ENCODE peak calls at places on chromosomes 16 and 17, in six cellular contexts. O is iris pigment epithelial cell, X is NCI-H460, K is 8988T, G is NCI-H1436, A is CD14-positive monocyte. L is an unnamed sample.

GRCh38 chr16:23866628-23867027 is 30.8 kb downstream of the PRKCB start:
- DNase-seq in O (no peak), X (no peak), A (no peak), G (no peak), K (no peak), L (no peak)

GRCh38 chr17:37392024-37392590 is 14.5 kb downstream of the ACACA start:
- DNase-seq in O (peak; percentile 86), A (no peak), G (no peak), K (no peak), X (no peak), L (peak; percentile 68)

GRCh38 chr16:3706253-3707145 is 10.8 kb downstream of the TRAP1 start:
- DNase-seq in K (no peak), O (no peak), A (no peak), X (no peak), G (no peak), L (no peak)

GRCh38 chr17:1495265-1495664 is 2.8 kb upstream of the MYO1C start:
- DNase-seq in X (no peak), A (no peak), K (no peak), O (no peak), G (no peak), L (no peak)

GRCh38 chr17:6666077-6666521 is 14.5 kb downstream of the C17orf100 start:
- DNase-seq in X (peak; percentile 75), A (peak; percentile 70), G (peak; percentile 41), K (peak; percentile 54), O (peak; percentile 76), L (peak; percentile 78)

GRCh38 chr16:84699147-84699711 is 571 bp upstream of the USP10 start:
- DNase-seq in X (no peak), G (no peak), O (no peak), A (no peak), K (no peak), L (no peak)

GRCh38 chr17:63116967-63117366 is 150.9 kb downstream of the TANC2 start:
- DNase-seq in K (no peak), X (no peak), O (peak; percentile 29), A (no peak), G (peak; percentile 61), L (peak; percentile 87)

GRCh38 chr17:39705786-39706348 is 6.0 kb downstream of the ERBB2 start:
- DNase-seq in G (no peak), X (no peak), O (no peak), A (no peak), K (no peak), L (no peak)

GRCh38 chr16:15986261-15986660 is 36.8 kb downstream of the ABCC1 start:
- DNase-seq in O (no peak), A (no peak), X (no peak), K (no peak), G (no peak), L (no peak)

GRCh38 chr17:36197389-36197708 is 791 bp upstream of the CCL3L1 start:
- DNase-seq in K (no peak), X (no peak), A (no peak), G (no peak), O (no peak), L (no peak)

GRCh38 chr17:76549539-76549938 is 9.7 kb downstream of the PRCD start:
- DNase-seq in X (no peak), K (no peak), A (no peak), O (no peak), G (no peak), L (no peak)

GRCh38 chr17:76744747-76745146 is 6.8 kb downstream of the MFSD11 start:
- DNase-seq in K (no peak), A (no peak), G (no peak), X (no peak), O (no peak), L (no peak)

GRCh38 chr16:61324044-61324443 is 712.2 kb downstream of the CDH8 start:
- DNase-seq in X (no peak), A (no peak), G (no peak), O (no peak), K (no peak), L (no peak)

GRCh38 chr17:80146121-80147034 is 550 bp downstream of the EIF4A3 start:
- DNase-seq in G (peak; percentile 23), X (no peak), K (no peak), O (peak; percentile 14), A (no peak), L (no peak)

GRCh38 chr17:50149425-50150353 is 788 bp downstream of the PPP1R9B start:
- DNase-seq in X (no peak), K (no peak), O (peak; percentile 69), G (no peak), A (no peak), L (no peak)

GRCh38 chr17:43334744-43335400 is 63.9 kb upstream of the ARL4D start:
- DNase-seq in O (no peak), G (no peak), X (no peak), K (no peak), A (no peak), L (no peak)

GRCh38 chr16:48602357-48603014 is 7.5 kb downstream of the N4BP1 start:
- DNase-seq in G (no peak), X (no peak), O (no peak), A (no peak), K (no peak), L (no peak)

GRCh38 chr16:78362736-78363135 is 263.3 kb downstream of the WWOX start:
- DNase-seq in K (no peak), X (no peak), A (no peak), O (no peak), G (no peak), L (no peak)

GRCh38 chr17:68468334-68468733 is 11.0 kb upstream of the WIPI1 start:
- DNase-seq in G (no peak), A (no peak), X (no peak), O (peak; percentile 58), K (no peak), L (peak; percentile 26)

GRCh38 chr17:51000835-51001638 is 119.6 kb downstream of the SPAG9 start:
- DNase-seq in X (peak; percentile 70), A (no peak), G (peak; percentile 67), K (no peak), O (peak; percentile 75), L (peak; percentile 82)

GRCh38 chr16:87543436-87544191 is 50.8 kb upstream of the ZCCHC14 start:
- DNase-seq in G (no peak), K (no peak), X (no peak), A (no peak), O (no peak), L (no peak)

GRCh38 chr17:45172232-45172540 is 10.5 kb downstream of the HEXIM2 start:
- DNase-seq in O (no peak), A (no peak), K (no peak), X (no peak), G (no peak), L (no peak)

GRCh38 chr17:71342726-71343125 is 778.1 kb upstream of the SOX9 start:
- DNase-seq in O (no peak), K (no peak), G (no peak), X (no peak), A (no peak), L (peak; percentile 10)

GRCh38 chr17:62562656-62563055 is 64.8 kb upstream of the MRC2 start:
- DNase-seq in O (peak; percentile 79), X (peak; percentile 48), A (no peak), G (no peak), K (no peak), L (peak; percentile 75)

GRCh38 chr16:85372627-85373372 is 240.3 kb upstream of the GSE1 start:
- DNase-seq in K (peak; percentile 66), O (peak; percentile 78), X (no peak), G (no peak), A (peak; percentile 75), L (peak; percentile 67)

GRCh38 chr17:15886804-15887203 is 58.1 kb upstream of the ADORA2B start:
- DNase-seq in G (no peak), K (no peak), X (no peak), A (peak; percentile 78), O (no peak), L (no peak)

GRCh38 chr16:56681939-56682702 is at the start of gene MT1X:
- DNase-seq in A (peak; percentile 71), K (peak; percentile 92), G (peak; percentile 79), X (peak; percentile 83), O (peak; percentile 85), L (peak; percentile 85)

GRCh38 chr17:37110012-37110701 is 161.4 kb downstream of the AATF start:
- DNase-seq in X (no peak), K (no peak), A (no peak), O (no peak), G (no peak), L (no peak)

GRCh38 chr17:77738666-77739531 is 219.6 kb upstream of the TNRC6C start:
- DNase-seq in G (no peak), K (no peak), X (no peak), A (no peak), O (no peak), L (no peak)

GRCh38 chr16:84177740-84178070 is 9.2 kb downstream of the TAF1C start:
- DNase-seq in O (peak; percentile 77), X (no peak), A (no peak), G (no peak), K (no peak), L (peak; percentile 16)

GRCh38 chr16:30924086-30924714 is 828 bp downstream of the FBXL19 start:
- DNase-seq in G (no peak), X (no peak), A (no peak), O (no peak), K (peak; percentile 35), L (no peak)